ENCODE peak calls at places on chromosomes 1 and 21, in six cellular contexts. M, W, T, L, X and G are unnamed samples.

GRCh38 chr21:39484711-39485264 is 33.0 kb downstream of the SH3BGR start:
- DNase-seq in M (no peak), W (no peak), T (no peak), L (peak; percentile 79), X (no peak), G (no peak)

GRCh38 chr1:103348136-103348535 is 177.4 kb upstream of the RNPC3 start:
- DNase-seq in M (no peak), W (no peak), T (no peak), L (no peak), X (no peak), G (no peak)

GRCh38 chr1:65764052-65764451 is 28.6 kb upstream of the PDE4B start:
- DNase-seq in M (no peak), W (no peak), T (no peak), L (no peak), X (no peak), G (no peak)

GRCh38 chr1:228096416-228097332 is 6.5 kb downstream of the C1orf35 start:
- DNase-seq in M (no peak), W (no peak), T (no peak), L (no peak), X (no peak), G (no peak)

GRCh38 chr21:31143021-31143420 is 104.7 kb upstream of the KRTAP19-8 start:
- DNase-seq in M (no peak), W (no peak), T (no peak), L (no peak), X (no peak), G (no peak)

GRCh38 chr1:41783189-41783639 is 135.5 kb downstream of the HIVEP3 start:
- DNase-seq in M (peak; percentile 42), W (peak; percentile 62), T (no peak), L (peak; percentile 70), X (no peak), G (no peak)

GRCh38 chr1:28193701-28194161 is 17.2 kb upstream of the PTAFR start:
- DNase-seq in M (no peak), W (no peak), T (no peak), L (no peak), X (no peak), G (no peak)

GRCh38 chr21:18153063-18153462 is 91.6 kb upstream of the CHODL start:
- DNase-seq in M (no peak), W (no peak), T (no peak), L (no peak), X (no peak), G (no peak)

GRCh38 chr21:36589352-36589971 is 109.5 kb upstream of the SIM2 start:
- DNase-seq in M (peak; percentile 43), W (peak; percentile 35), T (no peak), L (peak; percentile 70), X (no peak), G (peak; percentile 24)

GRCh38 chr1:209250970-209251636 is 332.4 kb upstream of the CAMK1G start:
- DNase-seq in M (no peak), W (no peak), T (no peak), L (no peak), X (no peak), G (no peak)

GRCh38 chr21:33345751-33346238 is 21.0 kb downstream of the IFNAR1 start:
- DNase-seq in M (no peak), W (no peak), T (no peak), L (no peak), X (no peak), G (no peak)

GRCh38 chr21:33899199-33899598 is 16.4 kb downstream of the ATP5PO start:
- DNase-seq in M (no peak), W (no peak), T (no peak), L (peak; percentile 23), X (no peak), G (no peak)

GRCh38 chr1:236079703-236080245 is 14.9 kb upstream of the NID1 start:
- DNase-seq in M (no peak), W (no peak), T (no peak), L (no peak), X (no peak), G (no peak)